ENCODE peak calls at places on chromosomes 4 and X, in nine cellular contexts. O is MM.1S; H is iris pigment epithelial cell; V is activated CD4-positive, CD25-positive, alpha-beta regulatory T cell treated with anti-CD3 and anti-CD28 coated beads, Interleukin-2, amount 50 U/mL, for 72 hours; T is activated CD8-positive, alpha-beta T cell treated with anti-CD3 and anti-CD28 coated beads, Interleukin-2, amount 10 ng/mL, durations not matched to agents 7 days and 5 days; M is stimulated activated CD4-positive, alpha-beta T cell treated with anti-CD3 and anti-CD28 coated beads, TNF-alpha, amount 100 ng/mL, for 4 hours; P is RPMI8226; S is NCI-H2081; X is nucleus accumbens. C is an unnamed sample.

GRCh38 chr4:7462509-7462971 is 27.8 kb upstream of the PSAPL1 start:
- DNase-seq in X (peak), P (no peak), M (no peak), V (no peak), T (no peak), H (no peak), S (peak), O (no peak), C (peak)

GRCh38 chrX:154967603-154968002 is 54.9 kb downstream of the F8 start:
- DNase-seq in P (no peak), O (no peak), M (no peak), H (peak), X (no peak), S (no peak), T (no peak), V (no peak), C (no peak)

GRCh38 chrX:123487674-123488073 is 245.2 kb downstream of the THOC2 start:
- DNase-seq in S (no peak), T (no peak), O (no peak), M (no peak), H (no peak), X (no peak), P (no peak), V (no peak), C (no peak)

GRCh38 chrX:114800719-114801118 is 216.7 kb downstream of the IL13RA2 start:
- DNase-seq in S (no peak), H (peak), M (no peak), V (no peak), T (no peak), X (no peak), P (no peak), O (no peak), C (no peak)

GRCh38 chrX:67544871-67545771 is 1.3 kb downstream of the AR start:
- DNase-seq in O (no peak), H (peak), X (peak), M (no peak), T (no peak), P (no peak), V (no peak), S (no peak), C (no peak)

GRCh38 chr4:187767687-187768086 is 227.9 kb upstream of the ZFP42 start:
- DNase-seq in V (no peak), M (no peak), H (no peak), P (no peak), X (no peak), S (no peak), T (no peak), O (no peak), C (no peak)

GRCh38 chr4:18075823-18076433 is 54.4 kb upstream of the LCORL start:
- DNase-seq in T (peak), S (peak), M (no peak), X (no peak), P (peak), O (peak), H (no peak), V (no peak), C (no peak)

GRCh38 chr4:87880106-87880505 is 47.3 kb downstream of the MEPE start:
- DNase-seq in T (no peak), X (no peak), H (no peak), M (no peak), P (no peak), O (no peak), S (no peak), V (no peak), C (no peak)

GRCh38 chr4:165537028-165537648 is 158.3 kb downstream of the CPE start:
- DNase-seq in T (no peak), P (peak), X (no peak), M (no peak), V (no peak), S (peak), H (peak), O (peak), C (no peak)

GRCh38 chr4:118826723-118827444 is 9.0 kb downstream of the SEC24D start:
- DNase-seq in O (no peak), T (no peak), X (no peak), M (no peak), V (no peak), S (no peak), H (no peak), P (no peak), C (no peak)

GRCh38 chrX:8289523-8289922 is 118.5 kb upstream of the VCX2 start:
- DNase-seq in P (no peak), T (no peak), M (no peak), H (no peak), X (no peak), V (no peak), O (no peak), S (no peak), C (no peak)

GRCh38 chr4:118313098-118313497 is 39.7 kb downstream of the PRSS12 start:
- DNase-seq in V (no peak), O (no peak), H (no peak), S (no peak), X (no peak), P (no peak), M (no peak), T (no peak), C (no peak)

GRCh38 chrX:149272690-149273463 is 232.2 kb downstream of the IDS start:
- DNase-seq in O (no peak), S (no peak), X (no peak), T (no peak), P (no peak), V (no peak), M (no peak), H (no peak), C (no peak)

GRCh38 chr4:127632420-127633403 is at the start of gene INTU:
- DNase-seq in O (peak), P (no peak), H (peak), S (peak), T (peak), V (no peak), X (peak), M (no peak), C (peak)

GRCh38 chr4:118410143-118410542 is 57.3 kb upstream of the PRSS12 start:
- DNase-seq in T (no peak), P (no peak), V (no peak), O (no peak), M (no peak), X (no peak), S (no peak), H (peak), C (no peak)

GRCh38 chr4:38231626-38232025 is 271.4 kb downstream of the PTTG2 start:
- DNase-seq in H (no peak), X (no peak), O (no peak), M (no peak), S (no peak), P (no peak), T (no peak), V (no peak), C (no peak)

GRCh38 chr4:67087897-67088296 is 457.4 kb downstream of the CENPC start:
- DNase-seq in X (peak), S (no peak), M (no peak), H (peak), V (peak), P (peak), T (peak), O (peak), C (no peak)

GRCh38 chr4:64718091-64718490 is 308.8 kb upstream of the TECRL start:
- DNase-seq in T (no peak), V (no peak), S (no peak), P (no peak), X (no peak), O (no peak), M (no peak), H (peak), C (peak)

GRCh38 chr4:57131849-57132745 is 21.9 kb upstream of the IGFBP7 start:
- DNase-seq in X (no peak), O (no peak), S (peak), M (no peak), P (no peak), V (no peak), T (no peak), H (no peak), C (no peak)

GRCh38 chr4:168633071-168633470 is 136.2 kb downstream of the PALLD start:
- DNase-seq in S (no peak), T (no peak), M (no peak), P (no peak), H (no peak), X (no peak), V (no peak), O (no peak), C (no peak)

GRCh38 chr4:124483043-124483906 is 229.3 kb downstream of the ANKRD50 start:
- DNase-seq in M (no peak), P (no peak), X (no peak), H (no peak), V (no peak), S (no peak), T (no peak), O (no peak), C (no peak)

GRCh38 chr4:126750723-126751122 is 882.0 kb upstream of the INTU start:
- DNase-seq in V (no peak), H (no peak), O (no peak), T (no peak), P (no peak), X (no peak), M (no peak), S (no peak), C (no peak)

GRCh38 chr4:153518637-153519384 is 52.7 kb downstream of the TMEM131L start:
- DNase-seq in M (no peak), O (no peak), T (no peak), S (no peak), X (no peak), V (no peak), P (no peak), H (no peak), C (no peak)